ENCODE peak calls at places on chromosomes 7 and 10, in nine cellular contexts. One of them, this sample, is unnamed. For H3K9me3, the result is how much of the 10 kb centered on the place peaks cover.

GRCh38 chr10:6912424-6912823 is 332.3 kb upstream of the PRKCQ start:
- DNase-seq in heart right ventricle: no peak
- DNase-seq in upper lobe of right lung: no peak
- DNase-seq in IMR-90: peak
- DNase-seq in AG04450: no peak
- DNase-seq in endodermal cell: no peak
- DNase-seq in psoas muscle: no peak
- DNase-seq in right lobe of liver: no peak
- DNase-seq in cardiac muscle cell: no peak
- DNase-seq in this sample: no peak

GRCh38 chr10:45811075-45811474 is 36.2 kb downstream of the AGAP4 start:
- DNase-seq in heart right ventricle: no peak
- DNase-seq in upper lobe of right lung: no peak
- DNase-seq in IMR-90: no peak
- DNase-seq in AG04450: no peak
- DNase-seq in endodermal cell: no peak
- DNase-seq in psoas muscle: no peak
- DNase-seq in right lobe of liver: peak
- DNase-seq in cardiac muscle cell: no peak
- DNase-seq in this sample: no peak

GRCh38 chr7:134995239-134996096 is 9.2 kb downstream of the AGBL3 start:
- DNase-seq in heart right ventricle: no peak
- DNase-seq in upper lobe of right lung: no peak
- DNase-seq in IMR-90: no peak
- DNase-seq in AG04450: no peak
- DNase-seq in endodermal cell: no peak
- DNase-seq in psoas muscle: no peak
- DNase-seq in right lobe of liver: no peak
- DNase-seq in cardiac muscle cell: no peak
- DNase-seq in this sample: no peak

GRCh38 chr7:106848851-106849442 is 16.1 kb upstream of the PIK3CG start:
- DNase-seq in heart right ventricle: no peak
- DNase-seq in upper lobe of right lung: no peak
- DNase-seq in IMR-90: peak
- DNase-seq in AG04450: peak
- DNase-seq in endodermal cell: no peak
- DNase-seq in psoas muscle: no peak
- DNase-seq in right lobe of liver: no peak
- DNase-seq in cardiac muscle cell: no peak
- DNase-seq in this sample: no peak

GRCh38 chr7:133824123-133824522 is 303.0 kb upstream of the LRGUK start:
- DNase-seq in heart right ventricle: no peak
- DNase-seq in upper lobe of right lung: no peak
- DNase-seq in IMR-90: no peak
- DNase-seq in AG04450: no peak
- DNase-seq in endodermal cell: no peak
- DNase-seq in psoas muscle: no peak
- DNase-seq in right lobe of liver: no peak
- DNase-seq in cardiac muscle cell: no peak
- DNase-seq in this sample: no peak

GRCh38 chr10:43855667-43856210 is 207.1 kb upstream of the ZNF32 start:
- DNase-seq in heart right ventricle: peak
- DNase-seq in upper lobe of right lung: no peak
- DNase-seq in IMR-90: no peak
- DNase-seq in AG04450: no peak
- DNase-seq in endodermal cell: no peak
- DNase-seq in psoas muscle: no peak
- DNase-seq in right lobe of liver: no peak
- DNase-seq in cardiac muscle cell: peak
- DNase-seq in this sample: peak

GRCh38 chr7:49166441-49166840 is 242.1 kb downstream of the CDC14C start:
- DNase-seq in heart right ventricle: no peak
- DNase-seq in upper lobe of right lung: no peak
- DNase-seq in IMR-90: no peak
- DNase-seq in AG04450: no peak
- DNase-seq in endodermal cell: peak
- DNase-seq in psoas muscle: no peak
- DNase-seq in right lobe of liver: no peak
- DNase-seq in cardiac muscle cell: no peak
- DNase-seq in this sample: no peak

GRCh38 chr10:72083234-72084093 is 4.9 kb downstream of the SPOCK2 start:
- DNase-seq in heart right ventricle: no peak
- DNase-seq in upper lobe of right lung: no peak
- DNase-seq in IMR-90: no peak
- DNase-seq in AG04450: no peak
- DNase-seq in endodermal cell: no peak
- DNase-seq in psoas muscle: no peak
- DNase-seq in right lobe of liver: no peak
- DNase-seq in cardiac muscle cell: no peak
- DNase-seq in this sample: no peak

GRCh38 chr10:29141761-29142160 is 147.1 kb upstream of the LYZL1 start:
- DNase-seq in heart right ventricle: no peak
- DNase-seq in upper lobe of right lung: no peak
- DNase-seq in IMR-90: no peak
- DNase-seq in AG04450: no peak
- DNase-seq in endodermal cell: peak
- DNase-seq in psoas muscle: no peak
- DNase-seq in right lobe of liver: no peak
- DNase-seq in cardiac muscle cell: no peak
- DNase-seq in this sample: no peak

GRCh38 chr7:127447326-127447945 is 54.9 kb upstream of the ZNF800 start:
- DNase-seq in heart right ventricle: no peak
- DNase-seq in upper lobe of right lung: no peak
- DNase-seq in IMR-90: peak
- DNase-seq in AG04450: peak
- DNase-seq in endodermal cell: peak
- DNase-seq in psoas muscle: no peak
- DNase-seq in right lobe of liver: no peak
- DNase-seq in cardiac muscle cell: peak
- DNase-seq in this sample: peak

GRCh38 chr7:101595246-101595645 is 33.9 kb downstream of the MYL10 start:
- DNase-seq in heart right ventricle: no peak
- DNase-seq in upper lobe of right lung: no peak
- DNase-seq in IMR-90: no peak
- DNase-seq in AG04450: no peak
- DNase-seq in endodermal cell: no peak
- DNase-seq in psoas muscle: no peak
- DNase-seq in right lobe of liver: no peak
- DNase-seq in cardiac muscle cell: no peak
- DNase-seq in this sample: no peak

GRCh38 chr10:48551796-48552591 is 52.9 kb downstream of the ARHGAP22 start:
- DNase-seq in heart right ventricle: peak
- DNase-seq in upper lobe of right lung: no peak
- DNase-seq in IMR-90: peak
- DNase-seq in AG04450: peak
- DNase-seq in endodermal cell: peak
- DNase-seq in psoas muscle: peak
- DNase-seq in right lobe of liver: no peak
- DNase-seq in cardiac muscle cell: peak
- DNase-seq in this sample: peak

GRCh38 chr7:112025556-112025955 is 180.6 kb downstream of the DOCK4 start:
- DNase-seq in heart right ventricle: no peak
- DNase-seq in upper lobe of right lung: no peak
- DNase-seq in IMR-90: no peak
- DNase-seq in AG04450: no peak
- DNase-seq in endodermal cell: no peak
- DNase-seq in psoas muscle: no peak
- DNase-seq in right lobe of liver: no peak
- DNase-seq in cardiac muscle cell: no peak
- DNase-seq in this sample: no peak

DNA sequence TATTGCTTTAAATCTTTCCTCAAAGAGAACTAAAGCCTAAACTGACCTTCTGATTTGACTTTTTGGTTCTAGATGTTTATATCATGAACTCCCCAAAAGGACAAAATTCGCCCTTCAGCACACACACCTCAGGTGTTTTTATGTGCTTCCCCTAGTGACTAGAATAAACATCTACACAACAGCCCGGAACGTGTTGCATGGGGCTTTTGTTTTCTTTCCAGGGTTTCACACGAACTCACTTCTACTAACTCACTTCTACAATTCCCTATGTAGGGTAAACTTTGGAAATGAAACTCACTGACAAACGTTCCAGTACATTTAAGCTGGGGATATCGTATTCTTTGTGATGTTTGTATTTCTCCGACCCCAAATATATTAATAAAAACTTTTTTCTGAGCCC is 1.4 kb downstream of the TRA2A start:
- DNase-seq in heart right ventricle: no peak
- DNase-seq in upper lobe of right lung: no peak
- DNase-seq in IMR-90: peak
- DNase-seq in AG04450: no peak
- DNase-seq in endodermal cell: no peak
- DNase-seq in psoas muscle: no peak
- DNase-seq in right lobe of liver: no peak
- DNase-seq in cardiac muscle cell: no peak
- DNase-seq in this sample: peak
- TF ChIP-seq CTCF in heart right ventricle: no peak
- TF ChIP-seq CTCF in upper lobe of right lung: no peak
- TF ChIP-seq CTCF in IMR-90: no peak
- TF ChIP-seq CTCF in AG04450: peak
- TF ChIP-seq CTCF in endodermal cell: peak
- TF ChIP-seq CTCF in psoas muscle: no peak
- TF ChIP-seq CTCF in right lobe of liver: no peak
- TF ChIP-seq CTCF in cardiac muscle cell: peak
- TF ChIP-seq CTCF in this sample: peak

DNA sequence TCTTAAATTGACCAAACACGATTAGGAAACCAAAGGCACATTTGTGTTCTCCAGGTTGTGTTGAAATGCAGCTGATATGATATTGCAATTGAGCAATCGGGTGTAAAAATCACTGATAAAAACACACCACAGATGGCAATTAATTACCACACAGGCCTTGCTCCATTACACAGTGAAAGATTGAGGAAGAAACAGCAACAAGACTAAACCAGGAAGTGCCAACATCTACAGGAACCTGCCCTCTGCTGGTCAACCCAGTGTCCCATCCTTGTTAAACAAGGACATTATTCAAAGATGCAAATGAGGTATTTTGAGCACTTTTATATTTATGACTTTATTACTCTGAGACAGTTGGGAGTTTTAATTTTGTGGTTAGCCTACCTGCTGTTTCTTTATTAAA is 765.6 kb upstream of the GHITM start:
- DNase-seq in heart right ventricle: no peak
- DNase-seq in upper lobe of right lung: no peak
- DNase-seq in IMR-90: no peak
- DNase-seq in AG04450: no peak
- DNase-seq in endodermal cell: peak
- DNase-seq in psoas muscle: no peak
- DNase-seq in right lobe of liver: no peak
- DNase-seq in cardiac muscle cell: peak
- DNase-seq in this sample: peak
- H3K9me3 ChIP-seq in heart right ventricle: under half
- H3K9me3 ChIP-seq in upper lobe of right lung: under half
- H3K9me3 ChIP-seq in IMR-90: under half
- H3K9me3 ChIP-seq in AG04450: under half
- H3K9me3 ChIP-seq in endodermal cell: under half
- H3K9me3 ChIP-seq in psoas muscle: under half
- H3K9me3 ChIP-seq in right lobe of liver: under half
- H3K9me3 ChIP-seq in cardiac muscle cell: under half
- H3K9me3 ChIP-seq in this sample: under half

GRCh38 chr7:94417921-94418320 is 23.2 kb downstream of the COL1A2 start:
- DNase-seq in heart right ventricle: no peak
- DNase-seq in upper lobe of right lung: no peak
- DNase-seq in IMR-90: no peak
- DNase-seq in AG04450: no peak
- DNase-seq in endodermal cell: no peak
- DNase-seq in psoas muscle: no peak
- DNase-seq in right lobe of liver: no peak
- DNase-seq in cardiac muscle cell: no peak
- DNase-seq in this sample: no peak

GRCh38 chr7:94420321-94420720 is 25.6 kb downstream of the COL1A2 start:
- DNase-seq in heart right ventricle: no peak
- DNase-seq in upper lobe of right lung: no peak
- DNase-seq in IMR-90: peak
- DNase-seq in AG04450: no peak
- DNase-seq in endodermal cell: no peak
- DNase-seq in psoas muscle: no peak
- DNase-seq in right lobe of liver: no peak
- DNase-seq in cardiac muscle cell: no peak
- DNase-seq in this sample: no peak

GRCh38 chr7:94414481-94414880 is 19.8 kb downstream of the COL1A2 start:
- DNase-seq in heart right ventricle: no peak
- DNase-seq in upper lobe of right lung: no peak
- DNase-seq in IMR-90: peak
- DNase-seq in AG04450: no peak
- DNase-seq in endodermal cell: no peak
- DNase-seq in psoas muscle: no peak
- DNase-seq in right lobe of liver: no peak
- DNase-seq in cardiac muscle cell: no peak
- DNase-seq in this sample: no peak

GRCh38 chr7:94418851-94419250 is 24.2 kb downstream of the COL1A2 start:
- DNase-seq in heart right ventricle: no peak
- DNase-seq in upper lobe of right lung: no peak
- DNase-seq in IMR-90: peak
- DNase-seq in AG04450: no peak
- DNase-seq in endodermal cell: no peak
- DNase-seq in psoas muscle: no peak
- DNase-seq in right lobe of liver: no peak
- DNase-seq in cardiac muscle cell: no peak
- DNase-seq in this sample: no peak

GRCh38 chr7:94417261-94417660 is 22.6 kb downstream of the COL1A2 start:
- DNase-seq in heart right ventricle: no peak
- DNase-seq in upper lobe of right lung: no peak
- DNase-seq in IMR-90: no peak
- DNase-seq in AG04450: no peak
- DNase-seq in endodermal cell: no peak
- DNase-seq in psoas muscle: no peak
- DNase-seq in right lobe of liver: no peak
- DNase-seq in cardiac muscle cell: no peak
- DNase-seq in this sample: no peak
- H3K4me3 ChIP-seq in heart right ventricle: no peak
- H3K4me3 ChIP-seq in upper lobe of right lung: no peak
- H3K4me3 ChIP-seq in IMR-90: no peak
- H3K4me3 ChIP-seq in AG04450: no peak
- H3K4me3 ChIP-seq in endodermal cell: no peak
- H3K4me3 ChIP-seq in psoas muscle: no peak
- H3K4me3 ChIP-seq in right lobe of liver: no peak
- H3K4me3 ChIP-seq in cardiac muscle cell: no peak
- H3K4me3 ChIP-seq in this sample: no peak

GRCh38 chr7:5284304-5285281 is 1.9 kb downstream of the SLC29A4 start:
- DNase-seq in heart right ventricle: no peak
- DNase-seq in upper lobe of right lung: peak
- DNase-seq in IMR-90: no peak
- DNase-seq in AG04450: no peak
- DNase-seq in endodermal cell: peak
- DNase-seq in psoas muscle: no peak
- DNase-seq in right lobe of liver: peak
- DNase-seq in cardiac muscle cell: peak
- DNase-seq in this sample: peak
- TF ChIP-seq CTCF in heart right ventricle: no peak
- TF ChIP-seq CTCF in upper lobe of right lung: peak
- TF ChIP-seq CTCF in IMR-90: peak
- TF ChIP-seq CTCF in AG04450: peak
- TF ChIP-seq CTCF in endodermal cell: peak
- TF ChIP-seq CTCF in psoas muscle: no peak
- TF ChIP-seq CTCF in right lobe of liver: no peak
- TF ChIP-seq CTCF in cardiac muscle cell: peak
- TF ChIP-seq CTCF in this sample: peak

DNA sequence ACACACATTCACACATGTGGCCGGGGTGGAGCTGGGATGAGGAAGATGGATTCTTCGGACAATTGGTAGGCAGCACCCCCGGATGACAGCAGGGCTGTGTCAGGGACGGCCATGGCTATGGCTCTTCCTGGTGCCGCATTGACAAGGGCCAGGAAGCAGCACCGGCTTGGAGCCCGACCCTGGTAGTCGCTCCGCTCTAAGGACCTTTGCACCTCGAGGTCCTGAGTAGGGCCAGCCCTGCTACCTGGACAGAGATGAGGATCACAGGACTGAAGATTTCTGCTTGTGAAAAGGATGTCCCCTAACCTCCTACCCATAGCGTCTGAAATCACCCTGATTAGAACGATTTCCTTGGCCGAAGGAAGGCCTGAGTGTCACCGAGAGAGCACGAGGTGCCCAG is 134.1 kb downstream of the ADARB2 start:
- DNase-seq in heart right ventricle: no peak
- DNase-seq in upper lobe of right lung: no peak
- DNase-seq in IMR-90: no peak
- DNase-seq in AG04450: no peak
- DNase-seq in endodermal cell: no peak
- DNase-seq in psoas muscle: no peak
- DNase-seq in right lobe of liver: no peak
- DNase-seq in cardiac muscle cell: no peak
- DNase-seq in this sample: no peak
- H3K9me3 ChIP-seq in heart right ventricle: under half
- H3K9me3 ChIP-seq in upper lobe of right lung: under half
- H3K9me3 ChIP-seq in IMR-90: under half
- H3K9me3 ChIP-seq in AG04450: half or more
- H3K9me3 ChIP-seq in endodermal cell: under half
- H3K9me3 ChIP-seq in psoas muscle: under half
- H3K9me3 ChIP-seq in right lobe of liver: under half
- H3K9me3 ChIP-seq in cardiac muscle cell: under half
- H3K9me3 ChIP-seq in this sample: under half